ENCODE peak calls at places on chromosomes 7 and 10, in five cellular contexts. One of them, this sample, is unnamed. For H3K27me3 and H3K36me3, the result is how much of the 10 kb centered on the place peaks cover.

GRCh38 chr7:107564553-107565298 is 955 bp downstream of the DUS4L start:
- DNase-seq in psoas muscle: no peak
- DNase-seq in thoracic aorta: no peak
- DNase-seq in HCT116: peak
- DNase-seq in upper lobe of right lung: no peak
- DNase-seq in this sample: peak

GRCh38 chr10:118161434-118161833 is 114.7 kb upstream of the RAB11FIP2 start:
- DNase-seq in psoas muscle: no peak
- DNase-seq in thoracic aorta: no peak
- DNase-seq in HCT116: no peak
- DNase-seq in upper lobe of right lung: no peak
- DNase-seq in this sample: no peak

GRCh38 chr7:137904826-137905225 is 58.1 kb upstream of the DGKI start:
- DNase-seq in psoas muscle: no peak
- DNase-seq in thoracic aorta: no peak
- DNase-seq in HCT116: no peak
- DNase-seq in upper lobe of right lung: no peak
- DNase-seq in this sample: no peak

GRCh38 chr10:89944138-89944537 is 242.7 kb downstream of the KIF20B start:
- DNase-seq in psoas muscle: no peak
- DNase-seq in thoracic aorta: no peak
- DNase-seq in HCT116: no peak
- DNase-seq in upper lobe of right lung: no peak
- DNase-seq in this sample: no peak

GRCh38 chr10:7159517-7159916 is 251.3 kb downstream of the SFMBT2 start:
- DNase-seq in psoas muscle: no peak
- DNase-seq in thoracic aorta: no peak
- DNase-seq in HCT116: no peak
- DNase-seq in upper lobe of right lung: no peak
- DNase-seq in this sample: no peak

GRCh38 chr7:106100863-106101262 is 11.2 kb downstream of the SYPL1 start:
- DNase-seq in psoas muscle: no peak
- DNase-seq in thoracic aorta: no peak
- DNase-seq in HCT116: no peak
- DNase-seq in upper lobe of right lung: no peak
- DNase-seq in this sample: no peak

GRCh38 chr10:113056468-113057021 is 106.5 kb downstream of the TCF7L2 start:
- DNase-seq in psoas muscle: no peak
- DNase-seq in thoracic aorta: no peak
- DNase-seq in HCT116: no peak
- DNase-seq in upper lobe of right lung: no peak
- DNase-seq in this sample: peak

GRCh38 chr10:29719281-29719675 is 84.5 kb upstream of the SVIL start:
- DNase-seq in psoas muscle: no peak
- DNase-seq in thoracic aorta: no peak
- DNase-seq in HCT116: no peak
- DNase-seq in upper lobe of right lung: no peak
- DNase-seq in this sample: no peak

GRCh38 chr10:107986571-107986970 is 822.1 kb upstream of the SORCS1 start:
- DNase-seq in psoas muscle: no peak
- DNase-seq in thoracic aorta: no peak
- DNase-seq in HCT116: no peak
- DNase-seq in upper lobe of right lung: no peak
- DNase-seq in this sample: no peak

GRCh38 chr10:14554091-14554842 is 220.4 kb downstream of the FAM107B start:
- DNase-seq in psoas muscle: no peak
- DNase-seq in thoracic aorta: no peak
- DNase-seq in HCT116: peak
- DNase-seq in upper lobe of right lung: no peak
- DNase-seq in this sample: no peak

GRCh38 chr7:113805976-113806375 is 112.8 kb downstream of the PPP1R3A start:
- DNase-seq in psoas muscle: no peak
- DNase-seq in thoracic aorta: no peak
- DNase-seq in HCT116: no peak
- DNase-seq in upper lobe of right lung: no peak
- DNase-seq in this sample: no peak

GRCh38 chr10:44415121-44415520 is 30.2 kb upstream of the CXCL12 start:
- DNase-seq in psoas muscle: no peak
- DNase-seq in thoracic aorta: no peak
- DNase-seq in HCT116: no peak
- DNase-seq in upper lobe of right lung: no peak
- DNase-seq in this sample: peak

GRCh38 chr7:74480861-74481417 is 27.2 kb downstream of the GTF2IRD1 start:
- DNase-seq in psoas muscle: peak
- DNase-seq in thoracic aorta: no peak
- DNase-seq in HCT116: no peak
- DNase-seq in upper lobe of right lung: peak
- DNase-seq in this sample: peak

GRCh38 chr7:151243411-151244155 is 4.9 kb downstream of the SMARCD3 start:
- DNase-seq in psoas muscle: no peak
- DNase-seq in thoracic aorta: no peak
- DNase-seq in HCT116: no peak
- DNase-seq in upper lobe of right lung: peak
- DNase-seq in this sample: no peak

GRCh38 chr10:131824371-131825149 is 76.2 kb upstream of the PPP2R2D start:
- DNase-seq in psoas muscle: no peak
- DNase-seq in thoracic aorta: no peak
- DNase-seq in HCT116: no peak
- DNase-seq in upper lobe of right lung: peak
- DNase-seq in this sample: no peak

GRCh38 chr7:93646538-93646937 is 72.0 kb upstream of the CALCR start:
- DNase-seq in psoas muscle: no peak
- DNase-seq in thoracic aorta: no peak
- DNase-seq in HCT116: no peak
- DNase-seq in upper lobe of right lung: no peak
- DNase-seq in this sample: no peak

GRCh38 chr7:126715076-126715475 is 537.7 kb downstream of the GRM8 start:
- DNase-seq in psoas muscle: no peak
- DNase-seq in thoracic aorta: no peak
- DNase-seq in HCT116: no peak
- DNase-seq in upper lobe of right lung: no peak
- DNase-seq in this sample: no peak

GRCh38 chr10:8042032-8042863 is 12.2 kb upstream of the GATA3 start:
- DNase-seq in psoas muscle: no peak
- DNase-seq in thoracic aorta: no peak
- DNase-seq in HCT116: no peak
- DNase-seq in upper lobe of right lung: no peak
- DNase-seq in this sample: no peak

GRCh38 chr10:59362991-59363390 is 642 bp upstream of the FAM13C start:
- DNase-seq in psoas muscle: peak
- DNase-seq in thoracic aorta: no peak
- DNase-seq in HCT116: no peak
- DNase-seq in upper lobe of right lung: peak
- DNase-seq in this sample: peak

GRCh38 chr7:31767686-31768358 is 80.8 kb downstream of the PPP1R17 start:
- DNase-seq in psoas muscle: no peak
- DNase-seq in thoracic aorta: no peak
- DNase-seq in HCT116: no peak
- DNase-seq in upper lobe of right lung: no peak
- DNase-seq in this sample: no peak

GRCh38 chr7:116439005-116439404 is 60.5 kb upstream of the CAV2 start:
- DNase-seq in psoas muscle: no peak
- DNase-seq in thoracic aorta: no peak
- DNase-seq in HCT116: no peak
- DNase-seq in upper lobe of right lung: no peak
- DNase-seq in this sample: no peak

GRCh38 chr10:77781451-77782327 is 144.1 kb upstream of the KCNMA1 start:
- DNase-seq in psoas muscle: no peak
- DNase-seq in thoracic aorta: no peak
- DNase-seq in HCT116: no peak
- DNase-seq in upper lobe of right lung: no peak
- DNase-seq in this sample: no peak

GRCh38 chr7:75872073-75872782 is 6.6 kb upstream of the RHBDD2 start:
- DNase-seq in psoas muscle: no peak
- DNase-seq in thoracic aorta: no peak
- DNase-seq in HCT116: no peak
- DNase-seq in upper lobe of right lung: no peak
- DNase-seq in this sample: no peak

GRCh38 chr7:157650131-157650631 is 313.4 kb downstream of the DNAJB6 start:
- DNase-seq in psoas muscle: no peak
- DNase-seq in thoracic aorta: no peak
- DNase-seq in HCT116: no peak
- DNase-seq in upper lobe of right lung: peak
- DNase-seq in this sample: no peak

GRCh38 chr10:70055550-70055949 is 2.9 kb downstream of the MACROH2A2 start:
- DNase-seq in psoas muscle: no peak
- DNase-seq in thoracic aorta: no peak
- DNase-seq in HCT116: no peak
- DNase-seq in upper lobe of right lung: no peak
- DNase-seq in this sample: no peak

GRCh38 chr7:151745090-151745638 is 131.8 kb downstream of the PRKAG2 start:
- DNase-seq in psoas muscle: peak
- DNase-seq in thoracic aorta: peak
- DNase-seq in HCT116: peak
- DNase-seq in upper lobe of right lung: peak
- DNase-seq in this sample: peak

GRCh38 chr7:12888727-12889126 is 201.3 kb downstream of the ARL4A start:
- DNase-seq in psoas muscle: no peak
- DNase-seq in thoracic aorta: no peak
- DNase-seq in HCT116: no peak
- DNase-seq in upper lobe of right lung: no peak
- DNase-seq in this sample: peak

GRCh38 chr10:90193240-90193985 is 492.0 kb downstream of the KIF20B start:
- DNase-seq in psoas muscle: no peak
- DNase-seq in thoracic aorta: no peak
- DNase-seq in HCT116: no peak
- DNase-seq in upper lobe of right lung: no peak
- DNase-seq in this sample: peak

GRCh38 chr7:111357691-111358090 is 204.6 kb downstream of the IMMP2L start:
- DNase-seq in psoas muscle: no peak
- DNase-seq in thoracic aorta: no peak
- DNase-seq in HCT116: no peak
- DNase-seq in upper lobe of right lung: no peak
- DNase-seq in this sample: peak

GRCh38 chr7:159370-160270 is 32.8 kb upstream of the FAM20C start:
- DNase-seq in psoas muscle: no peak
- DNase-seq in thoracic aorta: no peak
- DNase-seq in HCT116: no peak
- DNase-seq in upper lobe of right lung: peak
- DNase-seq in this sample: no peak

GRCh38 chr10:78510566-78511323 is 477.1 kb downstream of the RPS24 start:
- DNase-seq in psoas muscle: no peak
- DNase-seq in thoracic aorta: no peak
- DNase-seq in HCT116: no peak
- DNase-seq in upper lobe of right lung: no peak
- DNase-seq in this sample: no peak

GRCh38 chr7:148398844-148399365 is 191.7 kb upstream of the C7orf33 start:
- DNase-seq in psoas muscle: no peak
- DNase-seq in thoracic aorta: no peak
- DNase-seq in HCT116: no peak
- DNase-seq in upper lobe of right lung: no peak
- DNase-seq in this sample: no peak

GRCh38 chr7:148397555-148397954 is 193.0 kb upstream of the C7orf33 start:
- DNase-seq in psoas muscle: no peak
- DNase-seq in thoracic aorta: no peak
- DNase-seq in HCT116: no peak
- DNase-seq in upper lobe of right lung: no peak
- DNase-seq in this sample: no peak

GRCh38 chr7:148400101-148400500 is 190.5 kb upstream of the C7orf33 start:
- DNase-seq in psoas muscle: no peak
- DNase-seq in thoracic aorta: no peak
- DNase-seq in HCT116: no peak
- DNase-seq in upper lobe of right lung: no peak
- DNase-seq in this sample: no peak

GRCh38 chr7:148397985-148398384 is 192.6 kb upstream of the C7orf33 start:
- DNase-seq in psoas muscle: no peak
- DNase-seq in thoracic aorta: no peak
- DNase-seq in HCT116: no peak
- DNase-seq in upper lobe of right lung: no peak
- DNase-seq in this sample: no peak

GRCh38 chr7:148402159-148402558 is 188.4 kb upstream of the C7orf33 start:
- DNase-seq in psoas muscle: no peak
- DNase-seq in thoracic aorta: no peak
- DNase-seq in HCT116: no peak
- DNase-seq in upper lobe of right lung: no peak
- DNase-seq in this sample: no peak
- H3K27ac ChIP-seq in psoas muscle: no peak
- H3K27ac ChIP-seq in thoracic aorta: no peak
- H3K27ac ChIP-seq in HCT116: no peak
- H3K27ac ChIP-seq in upper lobe of right lung: no peak
- H3K27ac ChIP-seq in this sample: no peak

GRCh38 chr7:95529701-95530100 is 44.0 kb downstream of the ASB4 start:
- DNase-seq in psoas muscle: no peak
- DNase-seq in thoracic aorta: no peak
- DNase-seq in HCT116: no peak
- DNase-seq in upper lobe of right lung: no peak
- DNase-seq in this sample: no peak
- H3K27me3 ChIP-seq in psoas muscle: under half
- H3K27me3 ChIP-seq in thoracic aorta: under half
- H3K27me3 ChIP-seq in HCT116: under half
- H3K27me3 ChIP-seq in upper lobe of right lung: under half
- H3K27me3 ChIP-seq in this sample: under half

GRCh38 chr7:135666836-135667235 is 4.5 kb downstream of the STMP1 start:
- DNase-seq in psoas muscle: no peak
- DNase-seq in thoracic aorta: no peak
- DNase-seq in HCT116: no peak
- DNase-seq in upper lobe of right lung: no peak
- DNase-seq in this sample: no peak

GRCh38 chr7:135672560-135673359 is 10.4 kb downstream of the STMP1 start:
- DNase-seq in psoas muscle: no peak
- DNase-seq in thoracic aorta: no peak
- DNase-seq in HCT116: peak
- DNase-seq in upper lobe of right lung: no peak
- DNase-seq in this sample: peak

GRCh38 chr7:135669774-135670173 is 7.5 kb downstream of the STMP1 start:
- DNase-seq in psoas muscle: no peak
- DNase-seq in thoracic aorta: no peak
- DNase-seq in HCT116: no peak
- DNase-seq in upper lobe of right lung: no peak
- DNase-seq in this sample: no peak

GRCh38 chr7:135673360-135673706 is 11.0 kb downstream of the STMP1 start:
- DNase-seq in psoas muscle: no peak
- DNase-seq in thoracic aorta: no peak
- DNase-seq in HCT116: no peak
- DNase-seq in upper lobe of right lung: no peak
- DNase-seq in this sample: no peak

DNA sequence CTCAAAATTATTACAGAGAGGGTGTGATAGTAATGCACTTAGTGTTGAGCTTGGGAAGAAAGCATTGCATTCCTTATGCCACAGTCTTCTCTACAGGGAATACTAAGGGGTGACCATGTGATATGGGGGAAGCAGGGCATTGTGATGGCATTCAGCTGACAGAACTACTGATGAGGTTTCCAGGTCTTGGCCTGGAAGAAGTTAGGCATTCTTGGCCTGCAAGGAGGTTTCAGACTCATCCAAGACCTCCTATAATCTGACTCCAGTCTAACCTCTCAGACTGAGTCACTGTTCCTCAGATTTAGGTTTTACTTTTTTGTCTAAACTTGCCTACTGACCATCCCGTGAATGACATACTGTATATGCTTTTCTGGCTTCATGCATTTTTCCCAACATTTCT is 7.9 kb downstream of the STMP1 start:
- DNase-seq in psoas muscle: no peak
- DNase-seq in thoracic aorta: no peak
- DNase-seq in HCT116: no peak
- DNase-seq in upper lobe of right lung: no peak
- DNase-seq in this sample: peak
- H3K36me3 ChIP-seq in psoas muscle: under half
- H3K36me3 ChIP-seq in thoracic aorta: under half
- H3K36me3 ChIP-seq in HCT116: under half
- H3K36me3 ChIP-seq in upper lobe of right lung: under half
- H3K36me3 ChIP-seq in this sample: under half

GRCh38 chr10:24957624-24958435 is 5.4 kb upstream of the PRTFDC1 start:
- DNase-seq in psoas muscle: no peak
- DNase-seq in thoracic aorta: no peak
- DNase-seq in HCT116: peak
- DNase-seq in upper lobe of right lung: no peak
- DNase-seq in this sample: peak
- H3K27ac ChIP-seq in psoas muscle: peak
- H3K27ac ChIP-seq in thoracic aorta: peak
- H3K27ac ChIP-seq in HCT116: peak
- H3K27ac ChIP-seq in upper lobe of right lung: peak
- H3K27ac ChIP-seq in this sample: peak